ENCODE peak calls at places on chromosomes 3 and 15, in seven cellular contexts. S is GM23338, R is breast epithelium, H is kidney, N is body of pancreas, G is heart left ventricle, M is upper lobe of left lung. O is an unnamed sample. For H3K4me1, the result is how much of the 10 kb centered on the place peaks cover.

GRCh38 chr3:128697336-128697735 is 28.6 kb upstream of the RAB7A start:
- DNase-seq in M (no peak), R (no peak), S (no peak), G (no peak), N (no peak), H (no peak), O (no peak)

GRCh38 chr3:179189764-179190163 is 41.6 kb downstream of the PIK3CA start:
- DNase-seq in M (no peak), R (no peak), N (no peak), G (peak), S (no peak), H (no peak), O (no peak)

GRCh38 chr15:69748700-69749099 is 296.1 kb downstream of the RPLP1 start:
- DNase-seq in M (no peak), H (no peak), R (no peak), G (no peak), N (no peak), S (no peak), O (no peak)

GRCh38 chr3:67083277-67083676 is 85.2 kb downstream of the KBTBD8 start:
- DNase-seq in S (no peak), N (no peak), H (no peak), M (no peak), R (no peak), G (no peak), O (no peak)

GRCh38 chr3:27293954-27294353 is 75.2 kb downstream of the NEK10 start:
- DNase-seq in N (no peak), S (no peak), H (no peak), R (no peak), M (no peak), G (no peak), O (no peak)

GRCh38 chr3:4245671-4246070 is 57.5 kb upstream of the SETMAR start:
- DNase-seq in S (peak), R (no peak), G (no peak), H (no peak), M (no peak), N (no peak), O (no peak)

GRCh38 chr15:69025320-69025719 is 10.8 kb downstream of the NOX5 start:
- DNase-seq in H (no peak), G (no peak), N (no peak), S (no peak), M (no peak), R (no peak), O (no peak)

GRCh38 chr3:7950890-7951289 is 550.7 kb upstream of the LMCD1 start:
- DNase-seq in M (no peak), G (no peak), R (no peak), N (no peak), H (no peak), S (no peak), O (no peak)

GRCh38 chr15:43186003-43186353 is 775 bp downstream of the CCNDBP1 start:
- DNase-seq in M (no peak), S (no peak), G (no peak), R (no peak), H (no peak), N (no peak), O (peak)

GRCh38 chr3:51024765-51025681 is 350.3 kb downstream of the DOCK3 start:
- DNase-seq in S (peak), M (no peak), G (peak), R (no peak), N (peak), H (peak), O (peak)

GRCh38 chr3:312170-312569 is 115.6 kb downstream of the CHL1 start:
- DNase-seq in H (no peak), M (no peak), R (no peak), S (no peak), G (no peak), N (no peak), O (no peak)

GRCh38 chr3:18513091-18513490 is 88.0 kb upstream of the SATB1 start:
- DNase-seq in G (no peak), M (no peak), S (no peak), N (no peak), R (no peak), H (no peak), O (no peak)

GRCh38 chr15:36831125-36831914 is 251.9 kb downstream of the CDIN1 start:
- DNase-seq in H (no peak), N (no peak), R (no peak), G (no peak), M (no peak), S (no peak), O (no peak)

GRCh38 chr15:89307046-89307587 is 27.5 kb downstream of the POLG start:
- DNase-seq in N (no peak), H (no peak), M (no peak), G (no peak), S (no peak), R (no peak), O (no peak)

GRCh38 chr3:130759692-130760338 is 13.2 kb upstream of the PIK3R4 start:
- DNase-seq in S (peak), H (no peak), R (peak), M (no peak), G (peak), N (peak), O (peak)

GRCh38 chr3:4350789-4351163 is 47.6 kb downstream of the SETMAR start:
- DNase-seq in N (peak), S (peak), R (no peak), M (no peak), H (no peak), G (peak), O (peak)

GRCh38 chr15:98920091-98920880 is 87.3 kb downstream of the PGPEP1L start:
- DNase-seq in G (no peak), S (no peak), N (no peak), H (no peak), M (no peak), R (no peak), O (no peak)

GRCh38 chr3:173932624-173933023 is 535.1 kb downstream of the NLGN1 start:
- DNase-seq in S (no peak), N (no peak), G (no peak), R (no peak), H (no peak), M (no peak), O (no peak)

GRCh38 chr15:81526029-81526428 is 152.0 kb upstream of the TMC3 start:
- DNase-seq in S (no peak), H (no peak), G (no peak), N (no peak), R (no peak), M (no peak), O (no peak)

GRCh38 chr3:78003090-78003489 is 963.2 kb downstream of the ROBO2 start:
- DNase-seq in M (no peak), R (no peak), G (no peak), H (no peak), N (no peak), S (no peak), O (no peak)

GRCh38 chr3:61564405-61565059 is 3.2 kb downstream of the PTPRG start:
- DNase-seq in M (peak), G (peak), H (peak), S (peak), R (peak), N (peak), O (peak)

GRCh38 chr15:26294062-26294689 is 431.0 kb upstream of the ATP10A start:
- DNase-seq in R (no peak), G (peak), S (peak), N (no peak), H (peak), M (peak), O (no peak)

GRCh38 chr15:75596703-75597345 is 17.7 kb upstream of the PTPN9 start:
- DNase-seq in M (no peak), H (no peak), N (no peak), S (no peak), G (no peak), R (no peak), O (no peak)

GRCh38 chr15:101188517-101189340 is 63.1 kb downstream of the CHSY1 start:
- DNase-seq in N (no peak), G (peak), H (peak), M (peak), S (no peak), R (no peak), O (no peak)

GRCh38 chr3:46090161-46090591 is 62.9 kb upstream of the XCR1 start:
- DNase-seq in S (no peak), M (no peak), N (no peak), H (no peak), R (no peak), G (no peak), O (no peak)

GRCh38 chr3:142127941-142128658 is 21.2 kb downstream of the TFDP2 start:
- DNase-seq in G (no peak), N (no peak), H (no peak), R (no peak), M (no peak), S (peak), O (no peak)
- H3K27ac ChIP-seq in G (no peak), N (no peak), H (no peak), R (no peak), M (no peak), S (peak), O (no peak)

GRCh38 chr15:40053234-40054055 is 14.5 kb upstream of the SRP14 start:
- DNase-seq in R (no peak), M (no peak), G (no peak), N (no peak), S (peak), H (no peak), O (no peak)
- H3K4me1 ChIP-seq in R (under half), M (under half), G (under half), N (under half), S (under half), H (under half), O (half or more)

GRCh38 chr3:160754855-160755747 is 930 bp upstream of the PPM1L start:
- DNase-seq in G (peak), R (peak), N (peak), S (peak), H (peak), M (peak), O (peak)
- H3K27ac ChIP-seq in G (peak), R (peak), N (peak), S (peak), H (peak), M (peak), O (peak)

GRCh38 chr3:71450162-71450561 is 133.4 kb downstream of the FOXP1 start:
- DNase-seq in S (no peak), R (no peak), N (no peak), G (no peak), H (no peak), M (no peak), O (peak)
- H3K4me1 ChIP-seq in S (under half), R (under half), N (half or more), G (under half), H (under half), M (half or more), O (half or more)

GRCh38 chr3:42053476-42053875 is 37.7 kb upstream of the TRAK1 start:
- DNase-seq in H (peak), S (no peak), G (peak), M (peak), N (peak), R (no peak), O (peak)

GRCh38 chr3:42052867-42053351 is 38.2 kb upstream of the TRAK1 start:
- DNase-seq in H (no peak), G (no peak), S (no peak), R (no peak), N (no peak), M (no peak), O (no peak)

GRCh38 chr3:42057561-42058211 is 33.5 kb upstream of the TRAK1 start:
- DNase-seq in G (no peak), H (no peak), S (no peak), R (no peak), N (no peak), M (no peak), O (peak)

GRCh38 chr3:42056840-42057239 is 34.3 kb upstream of the TRAK1 start:
- DNase-seq in H (no peak), S (no peak), G (no peak), R (no peak), M (no peak), N (no peak), O (peak)

DNA sequence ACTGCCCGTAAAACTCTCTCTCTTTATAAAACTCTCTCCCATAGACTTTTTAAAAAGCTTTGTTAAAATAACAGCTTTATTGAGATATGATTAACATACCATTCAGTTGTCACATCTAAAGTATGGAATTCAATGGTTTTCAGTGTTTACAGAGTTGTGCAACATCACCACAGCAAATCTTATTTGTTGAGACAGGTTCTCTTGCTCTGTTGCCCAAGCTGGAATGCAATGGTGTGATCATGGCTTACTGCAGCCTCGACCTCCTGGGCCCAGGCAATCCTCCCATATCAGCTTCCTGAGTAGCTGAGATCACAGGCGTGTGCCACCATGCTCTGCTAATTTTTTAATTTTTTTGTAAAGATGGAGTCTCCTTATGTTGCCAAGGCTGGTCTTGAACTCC is 35.9 kb upstream of the TRAK1 start:
- DNase-seq in M (no peak), S (no peak), H (no peak), G (no peak), N (no peak), R (no peak), O (no peak)
- H3K27ac ChIP-seq in M (no peak), S (no peak), H (no peak), G (peak), N (no peak), R (no peak), O (no peak)

GRCh38 chr15:48334260-48334659 is 3.0 kb downstream of the DUT start:
- DNase-seq in R (no peak), G (no peak), S (peak), H (no peak), N (no peak), M (no peak), O (no peak)
- H3K4me1 ChIP-seq in R (under half), G (under half), S (under half), H (under half), N (under half), M (under half), O (under half)

O was measured in transverse colon.